ENCODE peak calls at places on chromosomes 6 and 20, in four cellular contexts. M, V, D and X are unnamed samples.

GRCh38 chr6:151452750-151453427 is 963 bp upstream of the RMND1 start:
- DNase-seq in M (no peak), V (peak; percentile 40), D (peak; percentile 12), X (peak; percentile 26)

GRCh38 chr20:52105045-52105572 is 86.5 kb downstream of the ZFP64 start:
- DNase-seq in M (no peak), V (no peak), D (no peak), X (peak; percentile 47)

GRCh38 chr6:156804402-156804801 is 27.2 kb downstream of the ARID1B start:
- DNase-seq in M (no peak), V (no peak), D (no peak), X (no peak)

GRCh38 chr20:8212286-8212685 is 80.2 kb downstream of the PLCB1 start:
- DNase-seq in M (no peak), V (no peak), D (peak; percentile 37), X (no peak)

GRCh38 chr6:129621252-129621651 is 88.7 kb downstream of the ARHGAP18 start:
- DNase-seq in M (no peak), V (peak; percentile 34), D (peak; percentile 47), X (no peak)

GRCh38 chr6:35318200-35318844 is 20.7 kb downstream of the DEF6 start:
- DNase-seq in M (peak; percentile 77), V (peak; percentile 87), D (no peak), X (peak; percentile 74)

GRCh38 chr6:43984442-43985321 is 142.6 kb downstream of the MRPL14 start:
- DNase-seq in M (no peak), V (no peak), D (no peak), X (no peak)

GRCh38 chr6:111809264-111809663 is 64.0 kb downstream of the FYN start:
- DNase-seq in M (no peak), V (no peak), D (no peak), X (no peak)

GRCh38 chr20:61280217-61280980 is 28.3 kb downstream of the CDH4 start:
- DNase-seq in M (no peak), V (no peak), D (no peak), X (no peak)

GRCh38 chr6:84762941-84763396 is 1.4 kb downstream of the TBX18 start:
- DNase-seq in M (peak; percentile 22), V (no peak), D (no peak), X (no peak)

GRCh38 chr6:63347599-63347998 is 27.8 kb upstream of the LGSN start:
- DNase-seq in M (no peak), V (no peak), D (peak; percentile 12), X (peak; percentile 76)

GRCh38 chr6:160513836-160514235 is 150.2 kb downstream of the LPA start:
- DNase-seq in M (no peak), V (no peak), D (no peak), X (no peak)

DNA sequence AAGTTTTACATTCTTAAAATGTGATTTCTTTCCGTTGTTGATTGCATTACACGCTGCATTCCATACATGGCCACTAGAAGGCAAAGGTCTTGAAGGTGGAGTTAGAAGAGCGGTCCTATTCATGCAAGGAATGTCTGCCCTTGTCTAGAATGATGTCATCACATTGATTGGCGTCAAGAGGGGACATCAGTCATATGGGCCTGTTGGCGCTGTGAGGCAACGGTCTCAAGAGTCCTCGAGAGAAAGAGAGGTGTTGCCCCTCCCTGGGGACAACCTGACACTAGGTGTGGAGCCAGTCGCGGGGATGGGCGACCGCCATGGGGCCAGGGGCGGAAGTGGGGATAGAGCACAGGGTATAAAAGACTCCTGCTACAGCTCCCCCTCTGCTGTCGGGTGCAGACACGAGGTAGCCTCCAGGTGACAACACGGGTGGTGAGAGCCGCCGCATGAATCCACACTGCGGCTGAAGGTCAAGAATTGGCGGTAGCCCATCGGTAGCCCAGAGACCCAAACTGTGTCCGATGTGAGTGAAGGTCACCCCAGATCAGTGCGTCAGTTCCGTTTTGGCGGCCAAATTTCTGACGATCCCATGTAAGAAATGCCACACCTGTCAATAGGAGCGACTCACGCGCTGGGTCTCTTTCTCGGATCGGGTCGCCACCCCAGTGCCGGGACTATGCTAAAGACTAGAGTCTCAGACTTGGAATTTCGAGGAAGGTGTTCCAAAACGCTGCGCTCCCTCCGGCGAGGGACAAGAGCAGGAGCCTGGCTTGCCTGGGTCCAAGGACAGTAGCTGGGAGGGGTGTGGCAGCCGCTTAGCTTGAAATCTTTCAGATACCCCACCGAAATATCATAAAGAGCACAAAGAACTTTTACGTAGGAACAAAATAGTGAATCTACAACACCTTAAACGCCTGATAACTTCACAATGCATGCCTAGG is 93.2 kb upstream of the ZNF184 start:
- DNase-seq in M (no peak), V (no peak), D (peak; percentile 59), X (no peak)
- TF ChIP-seq CTCF in M (no peak), V (no peak), D (peak; percentile 29), X (no peak)

DNA sequence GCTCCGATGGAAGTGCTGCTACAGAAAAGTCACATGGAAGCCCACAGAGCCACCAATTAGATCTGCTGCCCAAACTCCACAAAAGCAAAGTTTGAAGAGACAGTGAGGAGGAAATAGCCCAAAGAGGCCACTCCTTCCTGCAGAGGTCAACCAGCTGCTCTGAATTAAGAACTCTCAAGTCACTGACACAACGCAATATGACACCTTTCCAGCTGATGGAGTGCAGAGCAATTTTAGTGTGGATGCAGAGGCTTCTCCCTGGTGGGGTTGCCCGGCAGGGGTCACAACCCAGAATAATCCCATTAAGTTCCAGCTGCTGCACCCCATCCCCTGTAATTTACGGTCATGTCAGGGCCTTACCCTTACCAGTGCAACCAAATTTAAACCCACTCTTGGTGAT is 361.9 kb upstream of the JARID2 start:
- DNase-seq in M (no peak), V (no peak), D (no peak), X (no peak)
- H3K4me3 ChIP-seq in M (no peak overlapping the region), V (no peak overlapping the region), D (no peak overlapping the region), X (no peak overlapping the region)

DNA sequence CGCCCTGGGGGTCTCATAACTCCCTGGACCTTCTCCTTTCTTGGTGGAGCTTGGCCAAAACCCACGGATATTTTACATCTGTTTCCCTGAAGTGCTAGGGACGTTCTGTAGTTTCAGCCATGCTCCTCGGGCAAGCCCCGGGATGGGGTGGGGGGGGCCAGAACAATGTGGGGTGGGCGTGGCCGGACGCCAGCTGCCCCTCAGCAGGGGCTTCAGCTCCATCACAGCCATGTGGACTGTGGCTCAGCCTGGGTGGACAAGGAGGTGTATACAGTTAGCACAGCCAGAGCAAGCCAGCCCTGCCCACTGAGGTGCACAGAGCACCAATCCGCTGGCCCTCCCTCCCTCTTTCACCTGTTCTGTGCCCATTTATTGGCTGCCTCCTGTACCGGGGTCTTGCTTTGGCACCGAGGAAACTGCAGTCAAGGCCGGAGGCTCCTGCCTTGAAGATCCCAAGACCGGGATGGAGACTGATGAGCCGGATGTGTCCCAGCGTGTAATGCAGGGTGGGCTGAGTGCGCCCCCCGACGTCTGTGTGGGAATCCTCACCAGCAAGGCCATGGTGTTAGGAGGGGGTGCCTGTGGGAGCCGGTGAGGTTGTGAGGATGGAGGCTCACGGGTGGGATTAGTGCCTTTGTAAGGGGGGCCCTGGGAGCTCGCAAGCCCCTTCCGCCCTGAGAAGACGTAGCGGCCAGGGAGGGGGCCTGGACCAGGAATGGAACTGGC is 28.0 kb downstream of the FRMD1 start:
- DNase-seq in M (no peak), V (no peak), D (no peak), X (peak; percentile 29)
- TF ChIP-seq CTCF in M (peak; percentile 32), V (no peak), D (no peak), X (peak; percentile 17)

DNA sequence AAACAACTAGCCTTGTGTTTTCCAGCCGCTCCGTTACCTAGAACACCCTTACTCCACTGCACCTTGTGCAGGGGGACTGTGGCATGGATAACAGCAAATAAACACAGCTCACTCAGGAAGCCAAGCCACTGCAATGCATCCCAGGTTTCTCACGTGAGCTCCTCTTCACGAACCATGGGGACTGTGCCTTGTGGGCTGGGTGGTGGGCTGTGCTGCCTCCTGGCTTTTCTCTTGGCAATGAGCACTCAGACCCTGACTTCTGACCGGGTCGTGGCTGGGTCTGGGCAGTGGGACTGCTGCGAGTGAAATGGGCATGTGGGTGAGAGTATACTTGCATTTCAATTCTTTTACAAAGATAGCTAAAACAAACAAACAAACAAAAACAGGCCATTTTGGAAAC is 120.1 kb downstream of the ARMC2 start:
- DNase-seq in M (no peak), V (no peak), D (no peak), X (no peak)
- H3K4me3 ChIP-seq in M (no peak overlapping the region), V (no peak overlapping the region), D (no peak overlapping the region), X (no peak overlapping the region)

GRCh38 chr20:45685896-45686295 is 15.9 kb upstream of the WFDC11 start:
- DNase-seq in M (no peak), V (no peak), D (no peak), X (peak; percentile 0)
- TF ChIP-seq CTCF in M (no peak), V (no peak), D (no peak), X (peak; percentile 5)

DNA sequence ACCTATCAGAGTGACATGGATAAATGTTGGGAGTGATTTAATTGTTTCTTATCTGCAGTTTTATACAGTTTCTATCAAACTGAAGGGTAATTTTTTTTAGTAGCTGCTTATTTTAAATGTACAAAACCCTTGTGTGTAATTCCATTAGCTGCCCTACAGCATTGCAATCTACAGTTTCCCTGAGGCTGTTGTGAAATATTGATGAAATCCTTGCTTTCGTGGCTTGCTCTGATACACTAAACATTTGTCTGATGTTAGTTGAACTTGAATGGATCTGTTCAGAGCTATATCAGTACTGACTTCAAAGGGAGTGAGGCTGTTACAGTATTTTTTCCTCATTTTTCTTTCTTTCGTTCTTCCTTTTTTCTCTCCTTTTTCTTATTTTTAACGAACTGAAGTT is 255.4 kb downstream of the TSHZ2 start:
- DNase-seq in M (no peak), V (no peak), D (no peak), X (peak; percentile 7)
- H3K4me3 ChIP-seq in M (no peak overlapping the region), V (no peak overlapping the region), D (no peak overlapping the region), X (no peak overlapping the region)

GRCh38 chr6:148954934-148955915 is 208.4 kb downstream of the UST start:
- DNase-seq in M (no peak), V (no peak), D (peak; percentile 9), X (peak; percentile 43)
- TF ChIP-seq CTCF in M (peak; percentile 11), V (no peak), D (no peak), X (no peak)